ENCODE peak calls at places on chromosomes 11 and 22, in ten cellular contexts. One of them, this sample, is unnamed.
A peak's percentile ranks its signal among the peaks of the same experiment; 100 is the strongest.

GRCh38 chr11:105156231-105156630 is 16.7 kb upstream of the CARD18 start:
- DNase-seq in esophagus muscularis mucosa: no peak
- DNase-seq in non-pigmented ciliary epithelial cell: no peak
- DNase-seq in AG04450: no peak
- DNase-seq in stimulated activated CD4-positive, alpha-beta T cell treated with anti-CD3 and anti-CD28 coated beads, Interleukin-1b, Interleukin-23, amount 100 ng/mL, for 1 hour: no peak
- DNase-seq in sigmoid colon: no peak
- DNase-seq in hypothalamus: no peak
- DNase-seq in AG09309: no peak
- DNase-seq in activated T-helper 1 cell treated with Interleukin-2 at 50 U/mL for 16 hours: no peak
- DNase-seq in OCI-LY7: no peak
- DNase-seq in this sample: no peak

GRCh38 chr11:104529916-104530315 is 366.0 kb upstream of the PDGFD start:
- DNase-seq in esophagus muscularis mucosa: no peak
- DNase-seq in non-pigmented ciliary epithelial cell: no peak
- DNase-seq in AG04450: no peak
- DNase-seq in stimulated activated CD4-positive, alpha-beta T cell treated with anti-CD3 and anti-CD28 coated beads, Interleukin-1b, Interleukin-23, amount 100 ng/mL, for 1 hour: no peak
- DNase-seq in sigmoid colon: no peak
- DNase-seq in hypothalamus: no peak
- DNase-seq in AG09309: no peak
- DNase-seq in activated T-helper 1 cell treated with Interleukin-2 at 50 U/mL for 16 hours: no peak
- DNase-seq in OCI-LY7: no peak
- DNase-seq in this sample: no peak

GRCh38 chr11:95442531-95443050 is 211.6 kb upstream of the SESN3 start:
- DNase-seq in esophagus muscularis mucosa: peak; percentile 77
- DNase-seq in non-pigmented ciliary epithelial cell: no peak
- DNase-seq in AG04450: no peak
- DNase-seq in stimulated activated CD4-positive, alpha-beta T cell treated with anti-CD3 and anti-CD28 coated beads, Interleukin-1b, Interleukin-23, amount 100 ng/mL, for 1 hour: no peak
- DNase-seq in sigmoid colon: no peak
- DNase-seq in hypothalamus: no peak
- DNase-seq in AG09309: no peak
- DNase-seq in activated T-helper 1 cell treated with Interleukin-2 at 50 U/mL for 16 hours: no peak
- DNase-seq in OCI-LY7: no peak
- DNase-seq in this sample: no peak

GRCh38 chr11:1083621-1084551 is 9.2 kb downstream of the MUC2 start:
- DNase-seq in esophagus muscularis mucosa: no peak
- DNase-seq in non-pigmented ciliary epithelial cell: no peak
- DNase-seq in AG04450: no peak
- DNase-seq in stimulated activated CD4-positive, alpha-beta T cell treated with anti-CD3 and anti-CD28 coated beads, Interleukin-1b, Interleukin-23, amount 100 ng/mL, for 1 hour: no peak
- DNase-seq in sigmoid colon: peak; percentile 58
- DNase-seq in hypothalamus: no peak
- DNase-seq in AG09309: no peak
- DNase-seq in activated T-helper 1 cell treated with Interleukin-2 at 50 U/mL for 16 hours: no peak
- DNase-seq in OCI-LY7: no peak
- DNase-seq in this sample: no peak

GRCh38 chr11:61969391-61969758 is 1.9 kb upstream of the FTH1 start:
- DNase-seq in esophagus muscularis mucosa: no peak
- DNase-seq in non-pigmented ciliary epithelial cell: no peak
- DNase-seq in AG04450: no peak
- DNase-seq in stimulated activated CD4-positive, alpha-beta T cell treated with anti-CD3 and anti-CD28 coated beads, Interleukin-1b, Interleukin-23, amount 100 ng/mL, for 1 hour: no peak
- DNase-seq in sigmoid colon: no peak
- DNase-seq in hypothalamus: no peak
- DNase-seq in AG09309: no peak
- DNase-seq in activated T-helper 1 cell treated with Interleukin-2 at 50 U/mL for 16 hours: no peak
- DNase-seq in OCI-LY7: no peak
- DNase-seq in this sample: no peak

GRCh38 chr11:64602466-64603070 is 11.5 kb downstream of the SLC22A12 start:
- DNase-seq in esophagus muscularis mucosa: no peak
- DNase-seq in non-pigmented ciliary epithelial cell: no peak
- DNase-seq in AG04450: no peak
- DNase-seq in stimulated activated CD4-positive, alpha-beta T cell treated with anti-CD3 and anti-CD28 coated beads, Interleukin-1b, Interleukin-23, amount 100 ng/mL, for 1 hour: no peak
- DNase-seq in sigmoid colon: no peak
- DNase-seq in hypothalamus: no peak
- DNase-seq in AG09309: no peak
- DNase-seq in activated T-helper 1 cell treated with Interleukin-2 at 50 U/mL for 16 hours: no peak
- DNase-seq in OCI-LY7: no peak
- DNase-seq in this sample: no peak

GRCh38 chr11:28566643-28567042 is 458.5 kb downstream of the METTL15 start:
- DNase-seq in esophagus muscularis mucosa: no peak
- DNase-seq in non-pigmented ciliary epithelial cell: peak; percentile 96
- DNase-seq in AG04450: peak; percentile 92
- DNase-seq in stimulated activated CD4-positive, alpha-beta T cell treated with anti-CD3 and anti-CD28 coated beads, Interleukin-1b, Interleukin-23, amount 100 ng/mL, for 1 hour: no peak
- DNase-seq in sigmoid colon: peak; percentile 72
- DNase-seq in hypothalamus: peak; percentile 5
- DNase-seq in AG09309: peak; percentile 87
- DNase-seq in activated T-helper 1 cell treated with Interleukin-2 at 50 U/mL for 16 hours: no peak
- DNase-seq in OCI-LY7: no peak
- DNase-seq in this sample: peak; percentile 84

GRCh38 chr11:101466352-101466751 is 117.5 kb downstream of the TRPC6 start:
- DNase-seq in esophagus muscularis mucosa: no peak
- DNase-seq in non-pigmented ciliary epithelial cell: no peak
- DNase-seq in AG04450: no peak
- DNase-seq in stimulated activated CD4-positive, alpha-beta T cell treated with anti-CD3 and anti-CD28 coated beads, Interleukin-1b, Interleukin-23, amount 100 ng/mL, for 1 hour: no peak
- DNase-seq in sigmoid colon: no peak
- DNase-seq in hypothalamus: no peak
- DNase-seq in AG09309: no peak
- DNase-seq in activated T-helper 1 cell treated with Interleukin-2 at 50 U/mL for 16 hours: no peak
- DNase-seq in OCI-LY7: no peak
- DNase-seq in this sample: no peak

GRCh38 chr11:65414776-65415498 is 7.7 kb upstream of the NEAT1 start:
- DNase-seq in esophagus muscularis mucosa: no peak
- DNase-seq in non-pigmented ciliary epithelial cell: no peak
- DNase-seq in AG04450: no peak
- DNase-seq in stimulated activated CD4-positive, alpha-beta T cell treated with anti-CD3 and anti-CD28 coated beads, Interleukin-1b, Interleukin-23, amount 100 ng/mL, for 1 hour: no peak
- DNase-seq in sigmoid colon: peak; percentile 62
- DNase-seq in hypothalamus: no peak
- DNase-seq in AG09309: no peak
- DNase-seq in activated T-helper 1 cell treated with Interleukin-2 at 50 U/mL for 16 hours: no peak
- DNase-seq in OCI-LY7: no peak
- DNase-seq in this sample: no peak

GRCh38 chr11:111982019-111982464 is 43.2 kb upstream of the DLAT start:
- DNase-seq in esophagus muscularis mucosa: no peak
- DNase-seq in non-pigmented ciliary epithelial cell: no peak
- DNase-seq in AG04450: no peak
- DNase-seq in stimulated activated CD4-positive, alpha-beta T cell treated with anti-CD3 and anti-CD28 coated beads, Interleukin-1b, Interleukin-23, amount 100 ng/mL, for 1 hour: no peak
- DNase-seq in sigmoid colon: no peak
- DNase-seq in hypothalamus: no peak
- DNase-seq in AG09309: no peak
- DNase-seq in activated T-helper 1 cell treated with Interleukin-2 at 50 U/mL for 16 hours: no peak
- DNase-seq in OCI-LY7: peak; percentile 77
- DNase-seq in this sample: no peak

GRCh38 chr11:456533-456932 is 6.5 kb downstream of the PTDSS2 start:
- DNase-seq in esophagus muscularis mucosa: no peak
- DNase-seq in non-pigmented ciliary epithelial cell: no peak
- DNase-seq in AG04450: no peak
- DNase-seq in stimulated activated CD4-positive, alpha-beta T cell treated with anti-CD3 and anti-CD28 coated beads, Interleukin-1b, Interleukin-23, amount 100 ng/mL, for 1 hour: no peak
- DNase-seq in sigmoid colon: no peak
- DNase-seq in hypothalamus: no peak
- DNase-seq in AG09309: no peak
- DNase-seq in activated T-helper 1 cell treated with Interleukin-2 at 50 U/mL for 16 hours: no peak
- DNase-seq in OCI-LY7: no peak
- DNase-seq in this sample: no peak

GRCh38 chr11:65651589-65652510 is 10.9 kb downstream of the RELA start:
- DNase-seq in esophagus muscularis mucosa: no peak
- DNase-seq in non-pigmented ciliary epithelial cell: no peak
- DNase-seq in AG04450: no peak
- DNase-seq in stimulated activated CD4-positive, alpha-beta T cell treated with anti-CD3 and anti-CD28 coated beads, Interleukin-1b, Interleukin-23, amount 100 ng/mL, for 1 hour: no peak
- DNase-seq in sigmoid colon: peak; percentile 85
- DNase-seq in hypothalamus: no peak
- DNase-seq in AG09309: no peak
- DNase-seq in activated T-helper 1 cell treated with Interleukin-2 at 50 U/mL for 16 hours: no peak
- DNase-seq in OCI-LY7: no peak
- DNase-seq in this sample: no peak

GRCh38 chr11:65468874-65469333 is 29.9 kb upstream of the MALAT1 start:
- DNase-seq in esophagus muscularis mucosa: no peak
- DNase-seq in non-pigmented ciliary epithelial cell: no peak
- DNase-seq in AG04450: no peak
- DNase-seq in stimulated activated CD4-positive, alpha-beta T cell treated with anti-CD3 and anti-CD28 coated beads, Interleukin-1b, Interleukin-23, amount 100 ng/mL, for 1 hour: no peak
- DNase-seq in sigmoid colon: peak; percentile 78
- DNase-seq in hypothalamus: no peak
- DNase-seq in AG09309: no peak
- DNase-seq in activated T-helper 1 cell treated with Interleukin-2 at 50 U/mL for 16 hours: peak; percentile 30
- DNase-seq in OCI-LY7: peak; percentile 83
- DNase-seq in this sample: no peak

GRCh38 chr11:108824601-108825000 is 159.7 kb downstream of the DDX10 start:
- DNase-seq in esophagus muscularis mucosa: no peak
- DNase-seq in non-pigmented ciliary epithelial cell: no peak
- DNase-seq in AG04450: no peak
- DNase-seq in stimulated activated CD4-positive, alpha-beta T cell treated with anti-CD3 and anti-CD28 coated beads, Interleukin-1b, Interleukin-23, amount 100 ng/mL, for 1 hour: no peak
- DNase-seq in sigmoid colon: no peak
- DNase-seq in hypothalamus: no peak
- DNase-seq in AG09309: no peak
- DNase-seq in activated T-helper 1 cell treated with Interleukin-2 at 50 U/mL for 16 hours: no peak
- DNase-seq in OCI-LY7: no peak
- DNase-seq in this sample: no peak

GRCh38 chr11:119389611-119390254 is 8.2 kb upstream of the USP2 start:
- DNase-seq in esophagus muscularis mucosa: no peak
- DNase-seq in non-pigmented ciliary epithelial cell: no peak
- DNase-seq in AG04450: no peak
- DNase-seq in stimulated activated CD4-positive, alpha-beta T cell treated with anti-CD3 and anti-CD28 coated beads, Interleukin-1b, Interleukin-23, amount 100 ng/mL, for 1 hour: no peak
- DNase-seq in sigmoid colon: no peak
- DNase-seq in hypothalamus: no peak
- DNase-seq in AG09309: no peak
- DNase-seq in activated T-helper 1 cell treated with Interleukin-2 at 50 U/mL for 16 hours: no peak
- DNase-seq in OCI-LY7: peak; percentile 40
- DNase-seq in this sample: no peak

GRCh38 chr11:19978668-19979518 is 181.4 kb downstream of the DBX1 start:
- DNase-seq in esophagus muscularis mucosa: no peak
- DNase-seq in non-pigmented ciliary epithelial cell: peak; percentile 64
- DNase-seq in AG04450: peak; percentile 65
- DNase-seq in stimulated activated CD4-positive, alpha-beta T cell treated with anti-CD3 and anti-CD28 coated beads, Interleukin-1b, Interleukin-23, amount 100 ng/mL, for 1 hour: no peak
- DNase-seq in sigmoid colon: peak; percentile 64
- DNase-seq in hypothalamus: no peak
- DNase-seq in AG09309: peak; percentile 64
- DNase-seq in activated T-helper 1 cell treated with Interleukin-2 at 50 U/mL for 16 hours: no peak
- DNase-seq in OCI-LY7: no peak
- DNase-seq in this sample: no peak

GRCh38 chr22:36881504-36882245 is 20.9 kb downstream of the NCF4 start:
- DNase-seq in esophagus muscularis mucosa: no peak
- DNase-seq in non-pigmented ciliary epithelial cell: no peak
- DNase-seq in AG04450: no peak
- DNase-seq in stimulated activated CD4-positive, alpha-beta T cell treated with anti-CD3 and anti-CD28 coated beads, Interleukin-1b, Interleukin-23, amount 100 ng/mL, for 1 hour: no peak
- DNase-seq in sigmoid colon: no peak
- DNase-seq in hypothalamus: no peak
- DNase-seq in AG09309: no peak
- DNase-seq in activated T-helper 1 cell treated with Interleukin-2 at 50 U/mL for 16 hours: no peak
- DNase-seq in OCI-LY7: no peak
- DNase-seq in this sample: no peak

GRCh38 chr11:1719781-1720180 is 22.8 kb downstream of the KRTAP5-6 start:
- DNase-seq in esophagus muscularis mucosa: no peak
- DNase-seq in non-pigmented ciliary epithelial cell: no peak
- DNase-seq in AG04450: no peak
- DNase-seq in stimulated activated CD4-positive, alpha-beta T cell treated with anti-CD3 and anti-CD28 coated beads, Interleukin-1b, Interleukin-23, amount 100 ng/mL, for 1 hour: no peak
- DNase-seq in sigmoid colon: no peak
- DNase-seq in hypothalamus: no peak
- DNase-seq in AG09309: no peak
- DNase-seq in activated T-helper 1 cell treated with Interleukin-2 at 50 U/mL for 16 hours: no peak
- DNase-seq in OCI-LY7: no peak
- DNase-seq in this sample: no peak

GRCh38 chr22:48576333-48577013 is 1251.2 kb downstream of the BRD1 start:
- DNase-seq in esophagus muscularis mucosa: no peak
- DNase-seq in non-pigmented ciliary epithelial cell: no peak
- DNase-seq in AG04450: no peak
- DNase-seq in stimulated activated CD4-positive, alpha-beta T cell treated with anti-CD3 and anti-CD28 coated beads, Interleukin-1b, Interleukin-23, amount 100 ng/mL, for 1 hour: no peak
- DNase-seq in sigmoid colon: no peak
- DNase-seq in hypothalamus: no peak
- DNase-seq in AG09309: no peak
- DNase-seq in activated T-helper 1 cell treated with Interleukin-2 at 50 U/mL for 16 hours: no peak
- DNase-seq in OCI-LY7: no peak
- DNase-seq in this sample: no peak

GRCh38 chr11:69750108-69750850 is 24.9 kb downstream of the FGF4 start:
- DNase-seq in esophagus muscularis mucosa: no peak
- DNase-seq in non-pigmented ciliary epithelial cell: no peak
- DNase-seq in AG04450: no peak
- DNase-seq in stimulated activated CD4-positive, alpha-beta T cell treated with anti-CD3 and anti-CD28 coated beads, Interleukin-1b, Interleukin-23, amount 100 ng/mL, for 1 hour: no peak
- DNase-seq in sigmoid colon: no peak
- DNase-seq in hypothalamus: no peak
- DNase-seq in AG09309: no peak
- DNase-seq in activated T-helper 1 cell treated with Interleukin-2 at 50 U/mL for 16 hours: no peak
- DNase-seq in OCI-LY7: no peak
- DNase-seq in this sample: no peak

GRCh38 chr11:121965330-121965729 is 150.7 kb downstream of the BLID start:
- DNase-seq in esophagus muscularis mucosa: no peak
- DNase-seq in non-pigmented ciliary epithelial cell: peak; percentile 37
- DNase-seq in AG04450: no peak
- DNase-seq in stimulated activated CD4-positive, alpha-beta T cell treated with anti-CD3 and anti-CD28 coated beads, Interleukin-1b, Interleukin-23, amount 100 ng/mL, for 1 hour: no peak
- DNase-seq in sigmoid colon: no peak
- DNase-seq in hypothalamus: no peak
- DNase-seq in AG09309: no peak
- DNase-seq in activated T-helper 1 cell treated with Interleukin-2 at 50 U/mL for 16 hours: no peak
- DNase-seq in OCI-LY7: no peak
- DNase-seq in this sample: no peak

GRCh38 chr11:69122337-69122641 is 33.4 kb upstream of the SMIM38 start:
- DNase-seq in esophagus muscularis mucosa: no peak
- DNase-seq in non-pigmented ciliary epithelial cell: no peak
- DNase-seq in AG04450: no peak
- DNase-seq in stimulated activated CD4-positive, alpha-beta T cell treated with anti-CD3 and anti-CD28 coated beads, Interleukin-1b, Interleukin-23, amount 100 ng/mL, for 1 hour: no peak
- DNase-seq in sigmoid colon: no peak
- DNase-seq in hypothalamus: no peak
- DNase-seq in AG09309: no peak
- DNase-seq in activated T-helper 1 cell treated with Interleukin-2 at 50 U/mL for 16 hours: no peak
- DNase-seq in OCI-LY7: no peak
- DNase-seq in this sample: no peak

GRCh38 chr11:115580927-115581680 is 76.9 kb upstream of the CADM1 start:
- DNase-seq in esophagus muscularis mucosa: no peak
- DNase-seq in non-pigmented ciliary epithelial cell: no peak
- DNase-seq in AG04450: no peak
- DNase-seq in stimulated activated CD4-positive, alpha-beta T cell treated with anti-CD3 and anti-CD28 coated beads, Interleukin-1b, Interleukin-23, amount 100 ng/mL, for 1 hour: no peak
- DNase-seq in sigmoid colon: no peak
- DNase-seq in hypothalamus: no peak
- DNase-seq in AG09309: no peak
- DNase-seq in activated T-helper 1 cell treated with Interleukin-2 at 50 U/mL for 16 hours: no peak
- DNase-seq in OCI-LY7: no peak
- DNase-seq in this sample: peak; percentile 6

GRCh38 chr11:121563003-121563402 is 110.2 kb upstream of the SORL1-AS1 start:
- DNase-seq in esophagus muscularis mucosa: no peak
- DNase-seq in non-pigmented ciliary epithelial cell: no peak
- DNase-seq in AG04450: no peak
- DNase-seq in stimulated activated CD4-positive, alpha-beta T cell treated with anti-CD3 and anti-CD28 coated beads, Interleukin-1b, Interleukin-23, amount 100 ng/mL, for 1 hour: no peak
- DNase-seq in sigmoid colon: no peak
- DNase-seq in hypothalamus: no peak
- DNase-seq in AG09309: no peak
- DNase-seq in activated T-helper 1 cell treated with Interleukin-2 at 50 U/mL for 16 hours: no peak
- DNase-seq in OCI-LY7: no peak
- DNase-seq in this sample: no peak

GRCh38 chr11:34271727-34272126 is 86.1 kb downstream of the ABTB2 start:
- DNase-seq in esophagus muscularis mucosa: no peak
- DNase-seq in non-pigmented ciliary epithelial cell: no peak
- DNase-seq in AG04450: no peak
- DNase-seq in stimulated activated CD4-positive, alpha-beta T cell treated with anti-CD3 and anti-CD28 coated beads, Interleukin-1b, Interleukin-23, amount 100 ng/mL, for 1 hour: no peak
- DNase-seq in sigmoid colon: no peak
- DNase-seq in hypothalamus: no peak
- DNase-seq in AG09309: no peak
- DNase-seq in activated T-helper 1 cell treated with Interleukin-2 at 50 U/mL for 16 hours: no peak
- DNase-seq in OCI-LY7: no peak
- DNase-seq in this sample: no peak

GRCh38 chr11:76910620-76911414 is 50.1 kb downstream of the ACER3 start:
- DNase-seq in esophagus muscularis mucosa: no peak
- DNase-seq in non-pigmented ciliary epithelial cell: no peak
- DNase-seq in AG04450: no peak
- DNase-seq in stimulated activated CD4-positive, alpha-beta T cell treated with anti-CD3 and anti-CD28 coated beads, Interleukin-1b, Interleukin-23, amount 100 ng/mL, for 1 hour: no peak
- DNase-seq in sigmoid colon: peak; percentile 65
- DNase-seq in hypothalamus: no peak
- DNase-seq in AG09309: peak; percentile 1
- DNase-seq in activated T-helper 1 cell treated with Interleukin-2 at 50 U/mL for 16 hours: no peak
- DNase-seq in OCI-LY7: no peak
- DNase-seq in this sample: no peak

GRCh38 chr11:77193915-77194830 is 66.1 kb downstream of the MYO7A start:
- DNase-seq in esophagus muscularis mucosa: no peak
- DNase-seq in non-pigmented ciliary epithelial cell: no peak
- DNase-seq in AG04450: no peak
- DNase-seq in stimulated activated CD4-positive, alpha-beta T cell treated with anti-CD3 and anti-CD28 coated beads, Interleukin-1b, Interleukin-23, amount 100 ng/mL, for 1 hour: no peak
- DNase-seq in sigmoid colon: peak; percentile 46
- DNase-seq in hypothalamus: no peak
- DNase-seq in AG09309: no peak
- DNase-seq in activated T-helper 1 cell treated with Interleukin-2 at 50 U/mL for 16 hours: no peak
- DNase-seq in OCI-LY7: no peak
- DNase-seq in this sample: no peak

GRCh38 chr11:74460481-74461154 is 6.7 kb downstream of the KCNE3 start:
- DNase-seq in esophagus muscularis mucosa: no peak
- DNase-seq in non-pigmented ciliary epithelial cell: no peak
- DNase-seq in AG04450: no peak
- DNase-seq in stimulated activated CD4-positive, alpha-beta T cell treated with anti-CD3 and anti-CD28 coated beads, Interleukin-1b, Interleukin-23, amount 100 ng/mL, for 1 hour: no peak
- DNase-seq in sigmoid colon: no peak
- DNase-seq in hypothalamus: no peak
- DNase-seq in AG09309: peak; percentile 31
- DNase-seq in activated T-helper 1 cell treated with Interleukin-2 at 50 U/mL for 16 hours: no peak
- DNase-seq in OCI-LY7: peak; percentile 5
- DNase-seq in this sample: no peak